ENCODE peak calls at places on chromosome 11, in nine cellular contexts. I, L, E, B, F, M, P, C and K are unnamed samples. For H3K27me3, the result is how much of the 10 kb centered on the place peaks cover.

GRCh38 chr11:101466352-101466751 is 117.5 kb downstream of the TRPC6 start:
- DNase-seq in I (no peak), L (no peak), E (no peak), B (no peak), F (no peak), M (no peak), P (no peak), C (no peak), K (no peak)

GRCh38 chr11:7826316-7826715 is 29.6 kb upstream of the OR5P2 start:
- DNase-seq in I (no peak), L (no peak), E (no peak), B (no peak), F (no peak), M (no peak), P (no peak), C (no peak), K (peak)

GRCh38 chr11:45662665-45663485 is 2.5 kb downstream of the CHST1 start:
- DNase-seq in I (no peak), L (no peak), E (no peak), B (no peak), F (peak), M (no peak), P (peak), C (no peak), K (peak)

GRCh38 chr11:8233691-8234424 is 29.8 kb downstream of the LMO1 start:
- DNase-seq in I (no peak), L (no peak), E (no peak), B (no peak), F (peak), M (no peak), P (peak), C (no peak), K (peak)

GRCh38 chr11:83641511-83641910 is 355.3 kb upstream of the CCDC90B start:
- DNase-seq in I (no peak), L (no peak), E (peak), B (no peak), F (peak), M (no peak), P (no peak), C (no peak), K (no peak)

GRCh38 chr11:15923169-15923568 is 433.2 kb downstream of the SOX6 start:
- DNase-seq in I (no peak), L (no peak), E (no peak), B (no peak), F (no peak), M (no peak), P (peak), C (no peak), K (peak)

GRCh38 chr11:31805629-31806185 is 5.4 kb downstream of the PAX6 start:
- DNase-seq in I (no peak), L (no peak), E (no peak), B (no peak), F (no peak), M (no peak), P (no peak), C (no peak), K (no peak)

GRCh38 chr11:111542606-111543275 is 2.2 kb downstream of the LAYN start:
- DNase-seq in I (no peak), L (no peak), E (no peak), B (no peak), F (no peak), M (no peak), P (no peak), C (no peak), K (no peak)

GRCh38 chr11:61356701-61357100 is 5.0 kb downstream of the CYB561A3 start:
- DNase-seq in I (no peak), L (no peak), E (no peak), B (no peak), F (no peak), M (peak), P (no peak), C (no peak), K (no peak)

GRCh38 chr11:14422052-14422813 is 63.2 kb upstream of the RRAS2 start:
- DNase-seq in I (peak), L (peak), E (peak), B (peak), F (peak), M (peak), P (peak), C (no peak), K (peak)

GRCh38 chr11:130217133-130217631 is 57.6 kb downstream of the ST14 start:
- DNase-seq in I (no peak), L (no peak), E (no peak), B (no peak), F (no peak), M (peak), P (no peak), C (no peak), K (no peak)

GRCh38 chr11:128157423-128158298 is 429.7 kb downstream of the ETS1 start:
- DNase-seq in I (peak), L (peak), E (peak), B (peak), F (peak), M (peak), P (peak), C (peak), K (peak)

GRCh38 chr11:14248577-14248976 is 110.4 kb downstream of the RRAS2 start:
- DNase-seq in I (no peak), L (no peak), E (no peak), B (no peak), F (no peak), M (peak), P (no peak), C (no peak), K (no peak)

GRCh38 chr11:35943761-35944502 is at the start of gene LDLRAD3:
- DNase-seq in I (peak), L (peak), E (peak), B (peak), F (peak), M (peak), P (peak), C (peak), K (peak)

GRCh38 chr11:94132152-94132558 is 3.5 kb downstream of the PANX1 start:
- DNase-seq in I (peak), L (peak), E (peak), B (no peak), F (peak), M (no peak), P (peak), C (no peak), K (peak)

GRCh38 chr11:20070459-20070858 is 89.8 kb downstream of the DBX1 start:
- DNase-seq in I (no peak), L (no peak), E (no peak), B (peak), F (no peak), M (no peak), P (no peak), C (no peak), K (no peak)

GRCh38 chr11:107675902-107676301 is 36.0 kb downstream of the SLN start:
- DNase-seq in I (no peak), L (no peak), E (no peak), B (no peak), F (no peak), M (no peak), P (no peak), C (no peak), K (no peak)

GRCh38 chr11:61728066-61728939 is 24.1 kb upstream of the MYRF start:
- DNase-seq in I (no peak), L (no peak), E (no peak), B (no peak), F (no peak), M (no peak), P (no peak), C (no peak), K (no peak)

GRCh38 chr11:119783466-119784400 is 54.7 kb upstream of the NECTIN1 start:
- DNase-seq in I (no peak), L (no peak), E (no peak), B (no peak), F (peak), M (no peak), P (peak), C (no peak), K (no peak)

GRCh38 chr11:17543574-17544180 is 539 bp downstream of the USH1C start:
- DNase-seq in I (no peak), L (no peak), E (no peak), B (no peak), F (no peak), M (peak), P (no peak), C (no peak), K (no peak)

GRCh38 chr11:18490736-18491485 is 35.3 kb downstream of the LDHAL6A start:
- DNase-seq in I (no peak), L (no peak), E (no peak), B (no peak), F (no peak), M (peak), P (no peak), C (no peak), K (peak)

GRCh38 chr11:35683728-35684339 is 21.3 kb downstream of the TRIM44 start:
- DNase-seq in I (no peak), L (no peak), E (no peak), B (no peak), F (no peak), M (no peak), P (peak), C (peak), K (peak)

GRCh38 chr11:2813141-2813908 is 72.2 kb downstream of the CDKN1C start:
- DNase-seq in I (no peak), L (no peak), E (no peak), B (no peak), F (peak), M (no peak), P (no peak), C (no peak), K (no peak)

GRCh38 chr11:111963786-111964385 is 26.7 kb downstream of the DIXDC1 start:
- DNase-seq in I (no peak), L (no peak), E (no peak), B (no peak), F (no peak), M (no peak), P (no peak), C (no peak), K (no peak)

GRCh38 chr11:43756575-43756974 is 76.0 kb downstream of the HSD17B12 start:
- DNase-seq in I (no peak), L (no peak), E (no peak), B (no peak), F (peak), M (no peak), P (no peak), C (no peak), K (peak)

GRCh38 chr11:46382644-46383403 is 1.4 kb downstream of the MDK start:
- DNase-seq in I (no peak), L (no peak), E (no peak), B (no peak), F (peak), M (no peak), P (no peak), C (no peak), K (no peak)

GRCh38 chr11:44751066-44751465 is 24.3 kb downstream of the TSPAN18 start:
- DNase-seq in I (no peak), L (peak), E (peak), B (no peak), F (no peak), M (no peak), P (no peak), C (no peak), K (no peak)

GRCh38 chr11:134037093-134037908 is 31.6 kb upstream of the JAM3 start:
- DNase-seq in I (peak), L (peak), E (peak), B (peak), F (peak), M (peak), P (peak), C (no peak), K (no peak)

DNA sequence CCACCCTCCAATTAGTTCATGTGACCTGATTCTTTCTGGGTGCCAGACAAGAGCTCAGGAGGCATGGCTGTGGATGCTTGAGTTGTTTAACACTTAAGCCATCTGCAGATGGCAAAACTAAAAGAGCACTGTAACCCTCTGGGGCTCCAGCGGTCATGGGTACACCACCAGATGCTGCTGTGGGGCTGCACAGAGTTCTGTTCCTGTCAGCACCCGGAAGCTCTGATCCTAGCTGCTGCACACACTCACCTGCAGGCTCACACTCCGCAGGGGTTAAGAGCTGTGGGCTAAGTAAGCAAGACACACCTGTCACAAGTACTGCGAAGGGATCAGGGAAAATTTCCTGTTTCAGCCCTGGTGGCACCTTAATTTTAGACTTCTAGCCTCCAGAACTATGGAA is 307.8 kb downstream of the C11orf87 start:
- DNase-seq in I (no peak), L (no peak), E (no peak), B (no peak), F (no peak), M (peak), P (no peak), C (no peak), K (no peak)
- TF ChIP-seq CTCF in I (no peak), L (no peak), E (no peak), B (no peak), F (no peak), M (no peak), P (no peak), C (no peak), K (no peak)

GRCh38 chr11:80519591-80520258 is 1078.9 kb upstream of the TENM4 start:
- DNase-seq in I (no peak), L (no peak), E (no peak), B (no peak), F (no peak), M (no peak), P (peak), C (no peak), K (peak)

GRCh38 chr11:80515097-80515496 is 1074.3 kb upstream of the TENM4 start:
- DNase-seq in I (no peak), L (no peak), E (no peak), B (no peak), F (no peak), M (no peak), P (no peak), C (no peak), K (no peak)
- H3K4me3 ChIP-seq in I (no peak), L (no peak), E (no peak), B (no peak), F (no peak), M (no peak), P (no peak), C (no peak), K (no peak)

GRCh38 chr11:65907878-65908277 is 7.7 kb upstream of the FOSL1 start:
- DNase-seq in I (no peak), L (no peak), E (no peak), B (no peak), F (no peak), M (no peak), P (no peak), C (no peak), K (no peak)
- H3K27me3 ChIP-seq in I (under half), L (under half), E (under half), B (under half), F (under half), M (under half), P (under half), C (under half), K (under half)

DNA sequence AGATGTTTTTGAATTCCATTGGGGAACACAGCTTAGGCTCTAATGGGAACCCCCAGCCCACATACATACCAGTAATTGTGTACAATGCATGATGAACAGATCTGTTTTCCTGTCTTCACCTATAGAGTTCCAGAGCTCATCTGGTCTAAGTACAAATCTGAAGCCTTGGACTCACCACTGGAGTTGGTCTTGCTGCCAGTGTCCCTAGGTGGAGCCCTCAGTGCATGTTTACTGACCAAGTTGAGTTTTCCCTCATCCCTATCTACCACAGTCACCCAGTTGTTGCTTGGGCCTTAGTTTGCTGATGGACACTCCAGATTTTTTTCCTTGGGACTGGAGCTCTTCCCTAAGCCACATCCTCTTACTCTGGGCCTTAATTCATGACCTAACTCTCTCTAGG is 159.2 kb upstream of the DDI1 start:
- DNase-seq in I (no peak), L (no peak), E (no peak), B (no peak), F (peak), M (no peak), P (peak), C (no peak), K (no peak)
- TF ChIP-seq CTCF in I (no peak), L (no peak), E (no peak), B (no peak), F (no peak), M (no peak), P (peak), C (no peak), K (peak)

GRCh38 chr11:88353835-88354496 is 16.4 kb upstream of the CTSC start:
- DNase-seq in I (no peak), L (no peak), E (no peak), B (no peak), F (no peak), M (no peak), P (no peak), C (no peak), K (no peak)
- H3K4me3 ChIP-seq in I (no peak), L (no peak), E (no peak), B (no peak), F (no peak), M (no peak), P (no peak), C (no peak), K (no peak)

GRCh38 chr11:1629326-1630185 is at the start of gene KRTAP5-5:
- DNase-seq in I (no peak), L (no peak), E (no peak), B (no peak), F (no peak), M (no peak), P (no peak), C (no peak), K (no peak)

GRCh38 chr11:1631066-1631568 is 1.5 kb downstream of the KRTAP5-5 start:
- DNase-seq in I (no peak), L (no peak), E (no peak), B (no peak), F (no peak), M (no peak), P (no peak), C (no peak), K (no peak)

GRCh38 chr11:1628506-1629325 is 859 bp upstream of the KRTAP5-5 start:
- DNase-seq in I (no peak), L (no peak), E (no peak), B (no peak), F (peak), M (peak), P (no peak), C (peak), K (no peak)

GRCh38 chr11:1633864-1634263 is 4.3 kb downstream of the KRTAP5-5 start:
- DNase-seq in I (no peak), L (no peak), E (no peak), B (no peak), F (no peak), M (no peak), P (no peak), C (no peak), K (no peak)

GRCh38 chr11:1632053-1632714 is 2.6 kb downstream of the KRTAP5-5 start:
- DNase-seq in I (no peak), L (no peak), E (no peak), B (no peak), F (no peak), M (no peak), P (no peak), C (no peak), K (no peak)
- H3K27me3 ChIP-seq in I (under half), L (half or more), E (under half), B (under half), F (under half), M (under half), P (under half), C (under half), K (under half)

GRCh38 chr11:121451178-121451981 is 734 bp upstream of the SORL1 start:
- DNase-seq in I (no peak), L (no peak), E (no peak), B (peak), F (no peak), M (peak), P (no peak), C (no peak), K (no peak)

GRCh38 chr11:121451982-121452608 is at the start of gene SORL1:
- DNase-seq in I (peak), L (peak), E (peak), B (peak), F (peak), M (peak), P (peak), C (peak), K (peak)

GRCh38 chr11:121455115-121455514 is 2.3 kb upstream of the SORL1-AS1 start:
- DNase-seq in I (no peak), L (no peak), E (no peak), B (no peak), F (no peak), M (no peak), P (no peak), C (no peak), K (no peak)

GRCh38 chr11:121452609-121453150 is at the start of gene SORL1-AS1:
- DNase-seq in I (no peak), L (no peak), E (no peak), B (no peak), F (no peak), M (peak), P (peak), C (no peak), K (peak)

GRCh38 chr11:121453589-121454299 is 977 bp upstream of the SORL1-AS1 start:
- DNase-seq in I (no peak), L (no peak), E (no peak), B (no peak), F (no peak), M (no peak), P (no peak), C (no peak), K (no peak)
- TF ChIP-seq CTCF in I (no peak), L (no peak), E (no peak), B (no peak), F (no peak), M (no peak), P (no peak), C (no peak), K (no peak)

GRCh38 chr11:67160872-67161783 is 42.1 kb downstream of the KDM2A start:
- DNase-seq in I (no peak), L (no peak), E (no peak), B (no peak), F (no peak), M (no peak), P (peak), C (no peak), K (peak)
- H3K4me3 ChIP-seq in I (no peak), L (no peak), E (no peak), B (no peak), F (no peak), M (no peak), P (no peak), C (no peak), K (no peak)

DNA sequence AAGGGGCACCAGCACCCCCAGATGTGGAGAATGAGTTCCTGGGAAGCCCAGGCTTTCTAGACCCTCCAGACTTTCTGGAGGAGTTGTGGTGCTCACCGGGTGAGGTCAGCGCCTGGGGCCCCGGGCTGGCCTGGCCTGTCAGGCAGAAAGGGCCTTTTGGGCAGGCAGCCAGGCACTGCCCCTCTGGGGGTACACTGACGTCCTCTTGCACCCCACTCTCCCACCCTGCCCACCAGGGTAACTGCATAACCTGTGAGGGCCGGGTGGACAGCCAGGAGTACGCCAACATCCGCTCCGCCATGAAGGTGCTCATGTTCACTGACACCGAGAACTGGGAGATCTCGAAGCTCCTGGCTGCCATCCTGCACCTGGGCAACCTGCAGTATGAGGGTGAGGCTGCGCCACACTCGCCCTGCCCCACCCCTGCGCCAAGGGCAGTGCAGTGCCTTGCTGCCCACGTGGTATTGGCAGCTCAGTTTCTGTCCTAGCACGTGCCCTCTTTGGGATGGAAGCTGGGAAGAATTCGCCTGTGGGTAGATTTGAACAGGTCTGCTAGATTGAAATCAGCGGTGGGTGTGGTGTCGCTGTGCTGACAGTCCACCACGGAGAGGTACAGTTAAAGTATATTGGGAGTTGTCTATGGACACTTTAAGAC is 30.1 kb downstream of the MYO7A start:
- DNase-seq in I (no peak), L (no peak), E (no peak), B (no peak), F (no peak), M (no peak), P (no peak), C (no peak), K (no peak)
- H3K27me3 ChIP-seq in I (under half), L (under half), E (under half), B (under half), F (under half), M (under half), P (under half), C (under half), K (under half)